ENCODE peak calls at places on chromosomes 1 and 21, in five cellular contexts. One of them, this sample, is unnamed.

GRCh38 chr1:33347650-33347992 is 26.7 kb upstream of the A3GALT2 start:
- DNase-seq in neuronal stem cell: no peak
- DNase-seq in A172: no peak
- DNase-seq in NCI-H2227 treated with DMSO at 0.1 percent for 48 hours: no peak
- DNase-seq in HT1080: peak
- DNase-seq in this sample: peak

GRCh38 chr1:198465201-198466144 is 75.0 kb downstream of the ATP6V1G3 start:
- DNase-seq in neuronal stem cell: peak
- DNase-seq in A172: peak
- DNase-seq in NCI-H2227 treated with DMSO at 0.1 percent for 48 hours: peak
- DNase-seq in HT1080: peak
- DNase-seq in this sample: peak

GRCh38 chr1:167629681-167630567 is at the start of gene RCSD1:
- DNase-seq in neuronal stem cell: no peak
- DNase-seq in A172: no peak
- DNase-seq in NCI-H2227 treated with DMSO at 0.1 percent for 48 hours: no peak
- DNase-seq in HT1080: no peak
- DNase-seq in this sample: peak

GRCh38 chr1:58618303-58618702 is 41.3 kb upstream of the TACSTD2 start:
- DNase-seq in neuronal stem cell: no peak
- DNase-seq in A172: peak
- DNase-seq in NCI-H2227 treated with DMSO at 0.1 percent for 48 hours: no peak
- DNase-seq in HT1080: peak
- DNase-seq in this sample: peak

GRCh38 chr1:29959356-29959755 is 723.0 kb downstream of the PTPRU start:
- DNase-seq in neuronal stem cell: no peak
- DNase-seq in A172: no peak
- DNase-seq in NCI-H2227 treated with DMSO at 0.1 percent for 48 hours: no peak
- DNase-seq in HT1080: no peak
- DNase-seq in this sample: no peak

GRCh38 chr1:172537827-172538391 is 5.0 kb downstream of the SUCO start:
- DNase-seq in neuronal stem cell: peak
- DNase-seq in A172: no peak
- DNase-seq in NCI-H2227 treated with DMSO at 0.1 percent for 48 hours: no peak
- DNase-seq in HT1080: no peak
- DNase-seq in this sample: no peak

GRCh38 chr1:104945406-104945805 is 1195.7 kb downstream of the AMY1C start:
- DNase-seq in neuronal stem cell: no peak
- DNase-seq in A172: no peak
- DNase-seq in NCI-H2227 treated with DMSO at 0.1 percent for 48 hours: no peak
- DNase-seq in HT1080: no peak
- DNase-seq in this sample: no peak

GRCh38 chr1:151733126-151733525 is 11.8 kb downstream of the RIIAD1 start:
- DNase-seq in neuronal stem cell: no peak
- DNase-seq in A172: no peak
- DNase-seq in NCI-H2227 treated with DMSO at 0.1 percent for 48 hours: no peak
- DNase-seq in HT1080: no peak
- DNase-seq in this sample: no peak

GRCh38 chr1:14738235-14738634 is 139.8 kb downstream of the KAZN start:
- DNase-seq in neuronal stem cell: no peak
- DNase-seq in A172: no peak
- DNase-seq in NCI-H2227 treated with DMSO at 0.1 percent for 48 hours: no peak
- DNase-seq in HT1080: no peak
- DNase-seq in this sample: peak

GRCh38 chr1:175572932-175573871 is 170.2 kb downstream of the TNR start:
- DNase-seq in neuronal stem cell: no peak
- DNase-seq in A172: no peak
- DNase-seq in NCI-H2227 treated with DMSO at 0.1 percent for 48 hours: peak
- DNase-seq in HT1080: no peak
- DNase-seq in this sample: peak

GRCh38 chr1:13700521-13701273 is 709 bp downstream of the PRDM2 start:
- DNase-seq in neuronal stem cell: peak
- DNase-seq in A172: no peak
- DNase-seq in NCI-H2227 treated with DMSO at 0.1 percent for 48 hours: peak
- DNase-seq in HT1080: no peak
- DNase-seq in this sample: peak

GRCh38 chr1:172723251-172723650 is 64.3 kb downstream of the FASLG start:
- DNase-seq in neuronal stem cell: no peak
- DNase-seq in A172: no peak
- DNase-seq in NCI-H2227 treated with DMSO at 0.1 percent for 48 hours: no peak
- DNase-seq in HT1080: peak
- DNase-seq in this sample: no peak

GRCh38 chr21:36575306-36575705 is 95.4 kb upstream of the CLDN14 start:
- DNase-seq in neuronal stem cell: no peak
- DNase-seq in A172: no peak
- DNase-seq in NCI-H2227 treated with DMSO at 0.1 percent for 48 hours: no peak
- DNase-seq in HT1080: no peak
- DNase-seq in this sample: no peak

GRCh38 chr21:44948426-44949120 is 8.7 kb downstream of the SLX9 start:
- DNase-seq in neuronal stem cell: no peak
- DNase-seq in A172: no peak
- DNase-seq in NCI-H2227 treated with DMSO at 0.1 percent for 48 hours: no peak
- DNase-seq in HT1080: no peak
- DNase-seq in this sample: no peak

GRCh38 chr1:192067360-192067759 is 90.9 kb upstream of the RGS18 start:
- DNase-seq in neuronal stem cell: no peak
- DNase-seq in A172: no peak
- DNase-seq in NCI-H2227 treated with DMSO at 0.1 percent for 48 hours: no peak
- DNase-seq in HT1080: no peak
- DNase-seq in this sample: no peak

GRCh38 chr1:41109316-41110263 is 88.1 kb upstream of the SLFNL1 start:
- DNase-seq in neuronal stem cell: no peak
- DNase-seq in A172: peak
- DNase-seq in NCI-H2227 treated with DMSO at 0.1 percent for 48 hours: no peak
- DNase-seq in HT1080: peak
- DNase-seq in this sample: peak

GRCh38 chr21:31382060-31382459 is 38.0 kb upstream of the TIAM1 start:
- DNase-seq in neuronal stem cell: no peak
- DNase-seq in A172: no peak
- DNase-seq in NCI-H2227 treated with DMSO at 0.1 percent for 48 hours: no peak
- DNase-seq in HT1080: no peak
- DNase-seq in this sample: no peak

GRCh38 chr1:185376840-185377635 is 60.0 kb upstream of the IVNS1ABP start:
- DNase-seq in neuronal stem cell: no peak
- DNase-seq in A172: peak
- DNase-seq in NCI-H2227 treated with DMSO at 0.1 percent for 48 hours: no peak
- DNase-seq in HT1080: peak
- DNase-seq in this sample: peak

GRCh38 chr1:119966020-119966419 is 69.7 kb upstream of the ADAM30 start:
- DNase-seq in neuronal stem cell: no peak
- DNase-seq in A172: no peak
- DNase-seq in NCI-H2227 treated with DMSO at 0.1 percent for 48 hours: no peak
- DNase-seq in HT1080: no peak
- DNase-seq in this sample: no peak

GRCh38 chr1:28966617-28967016 is 52.2 kb downstream of the EPB41 start:
- DNase-seq in neuronal stem cell: no peak
- DNase-seq in A172: no peak
- DNase-seq in NCI-H2227 treated with DMSO at 0.1 percent for 48 hours: no peak
- DNase-seq in HT1080: no peak
- DNase-seq in this sample: no peak

GRCh38 chr1:165928075-165928731 is 100.8 kb downstream of the UCK2 start:
- DNase-seq in neuronal stem cell: no peak
- DNase-seq in A172: peak
- DNase-seq in NCI-H2227 treated with DMSO at 0.1 percent for 48 hours: peak
- DNase-seq in HT1080: peak
- DNase-seq in this sample: peak

This sample was measured in Daoy.